ENCODE peak calls at places on chromosomes 1 and 21, in four cellular contexts. J is esophagus muscularis mucosa, P is omental fat pad, U is AG09309. G is an unnamed sample.

GRCh38 chr1:69915347-69915746 is 290.0 kb downstream of the LRRC40 start:
- DNase-seq in J (no peak), U (peak; percentile 5), P (no peak), G (no peak)

GRCh38 chr1:66788231-66788939 is 12.7 kb downstream of the INSL5 start:
- DNase-seq in J (no peak), P (no peak), U (no peak), G (peak; percentile 44)

GRCh38 chr1:151435174-151435573 is 24.1 kb downstream of the POGZ start:
- DNase-seq in J (no peak), P (no peak), U (no peak), G (no peak)

GRCh38 chr1:154837679-154838171 is 32.4 kb downstream of the KCNN3 start:
- DNase-seq in U (no peak), J (peak; percentile 94), P (no peak), G (no peak)

GRCh38 chr1:161998811-161999210 is 24.9 kb downstream of the OLFML2B start:
- DNase-seq in P (no peak), J (no peak), U (no peak), G (no peak)

GRCh38 chr1:9293512-9294439 is 1.1 kb downstream of the SPSB1 start:
- DNase-seq in J (no peak), P (no peak), U (no peak), G (no peak)

GRCh38 chr1:168598963-168599362 is 22.6 kb downstream of the XCL1 start:
- DNase-seq in P (no peak), J (no peak), U (no peak), G (no peak)

GRCh38 chr1:209937996-209938959 is at the start of gene SYT14:
- DNase-seq in P (no peak), U (no peak), J (no peak), G (peak; percentile 29)

GRCh38 chr1:74485622-74486021 is 26.8 kb downstream of the LRRC53 start:
- DNase-seq in J (no peak), U (no peak), P (no peak), G (no peak)

GRCh38 chr1:30977105-30977504 is 68.5 kb upstream of the SDC3 start:
- DNase-seq in U (no peak), P (no peak), J (no peak), G (no peak)

GRCh38 chr1:8302181-8302681 is 15.7 kb upstream of the SLC45A1 start:
- DNase-seq in J (no peak), P (no peak), U (no peak), G (no peak)

GRCh38 chr1:116415200-116415698 is 42.2 kb downstream of the ATP1A1 start:
- DNase-seq in J (peak; percentile 29), P (no peak), U (no peak), G (no peak)

GRCh38 chr1:231596337-231596791 is 30.2 kb upstream of the DISC1 start:
- DNase-seq in J (no peak), P (no peak), U (no peak), G (no peak)

GRCh38 chr1:193431265-193431977 is 245.0 kb upstream of the B3GALT2 start:
- DNase-seq in J (no peak), P (no peak), U (no peak), G (peak; percentile 49)

GRCh38 chr1:219544163-219544846 is 68.6 kb downstream of the ZC3H11B start:
- DNase-seq in U (no peak), P (no peak), J (no peak), G (no peak)

GRCh38 chr1:113929750-113930498 is 800 bp downstream of the HIPK1 start:
- DNase-seq in U (no peak), J (no peak), P (no peak), G (peak; percentile 34)

GRCh38 chr1:2354511-2355407 is 36.6 kb downstream of the MORN1 start:
- DNase-seq in U (no peak), P (no peak), J (no peak), G (no peak)

GRCh38 chr21:31041295-31042079 is 3.2 kb upstream of the KRTAP19-8 start:
- DNase-seq in U (no peak), J (no peak), P (no peak), G (no peak)

GRCh38 chr1:9689971-9690381 is 38.4 kb downstream of the PIK3CD start:
- DNase-seq in U (no peak), P (no peak), J (no peak), G (no peak)

GRCh38 chr1:84224905-84225304 is 76.6 kb upstream of the SAMD13 start:
- DNase-seq in P (no peak), J (no peak), U (no peak), G (no peak)

GRCh38 chr1:81801032-81801833 is 499 bp downstream of the ADGRL2 start:
- DNase-seq in J (peak; percentile 93), U (peak; percentile 80), P (no peak), G (peak; percentile 77)

GRCh38 chr1:240117202-240117769 is 25.6 kb downstream of the FMN2 start:
- DNase-seq in U (no peak), P (no peak), J (no peak), G (no peak)

GRCh38 chr1:54421101-54421504 is 14.9 kb upstream of the SSBP3 start:
- DNase-seq in P (no peak), J (no peak), U (no peak), G (peak; percentile 18)

GRCh38 chr1:183966487-183966886 is 71.0 kb downstream of the COLGALT2 start:
- DNase-seq in P (no peak), J (no peak), U (no peak), G (no peak)

GRCh38 chr1:150596095-150596892 is 16.9 kb upstream of the MCL1 start:
- DNase-seq in U (no peak), J (no peak), P (no peak), G (no peak)

GRCh38 chr1:89407355-89407754 is 43.5 kb downstream of the GBP6 start:
- DNase-seq in P (no peak), U (peak; percentile 4), J (no peak), G (no peak)

GRCh38 chr1:47757226-47757975 is 239.8 kb downstream of the TRABD2B start:
- DNase-seq in U (no peak), J (no peak), P (no peak), G (no peak)

GRCh38 chr1:61056674-61057439 is 25.5 kb upstream of the NFIA start:
- DNase-seq in P (no peak), U (no peak), J (no peak), G (no peak)

GRCh38 chr21:39628380-39628779 is 15.6 kb downstream of the B3GALT5 start:
- DNase-seq in J (peak; percentile 60), U (no peak), P (no peak), G (no peak)

GRCh38 chr1:38899560-38899959 is 18.2 kb upstream of the GJA9 start:
- DNase-seq in U (no peak), J (no peak), P (no peak), G (no peak)

GRCh38 chr1:195738971-195739650 is 869.1 kb downstream of the KCNT2 start:
- DNase-seq in P (no peak), U (no peak), J (no peak), G (no peak)

GRCh38 chr1:236534164-236534651 is 10.4 kb downstream of the LGALS8 start:
- DNase-seq in U (peak; percentile 20), J (no peak), P (no peak), G (no peak)

GRCh38 chr1:55250399-55251075 is 35.4 kb upstream of the USP24 start:
- DNase-seq in J (no peak), U (no peak), P (no peak), G (no peak)

GRCh38 chr1:68916227-68916853 is 419.5 kb upstream of the DEPDC1 start:
- DNase-seq in J (no peak), U (no peak), P (no peak), G (no peak)

GRCh38 chr1:186899577-186899976 is 70.8 kb downstream of the PLA2G4A start:
- DNase-seq in J (no peak), U (no peak), P (no peak), G (no peak)

GRCh38 chr1:91583326-91583755 is 82.7 kb downstream of the CDC7 start:
- DNase-seq in P (no peak), J (peak; percentile 77), U (peak; percentile 73), G (no peak)

GRCh38 chr1:228285661-228286504 is 78.0 kb downstream of the OBSCN start:
- DNase-seq in U (no peak), P (no peak), J (no peak), G (no peak)

GRCh38 chr21:31558839-31559367 is 100.6 kb upstream of the SOD1 start:
- DNase-seq in P (peak; percentile 42), U (peak; percentile 33), J (peak; percentile 94), G (peak; percentile 91)

GRCh38 chr1:200889571-200889970 is 5.1 kb upstream of the INAVA start:
- DNase-seq in P (no peak), U (no peak), J (no peak), G (no peak)
- TF ChIP-seq CTCF in P (no peak), U (no peak), J (no peak), G (no peak)

GRCh38 chr1:179591592-179592580 is at the start of gene TDRD5:
- DNase-seq in J (no peak), U (no peak), P (no peak), G (peak; percentile 69)
- TF ChIP-seq CTCF in J (no peak), U (no peak), P (no peak), G (no peak)

GRCh38 chr1:76868916-76869315 is 1.6 kb downstream of the ST6GALNAC5 start:
- DNase-seq in J (no peak), U (no peak), P (no peak), G (no peak)

GRCh38 chr1:76868154-76868882 is 1.0 kb downstream of the ST6GALNAC5 start:
- DNase-seq in U (no peak), P (no peak), J (no peak), G (no peak)

GRCh38 chr1:76870037-76870436 is 2.8 kb downstream of the ST6GALNAC5 start:
- DNase-seq in U (no peak), J (no peak), P (no peak), G (no peak)

GRCh38 chr1:76872944-76873343 is 5.7 kb downstream of the ST6GALNAC5 start:
- DNase-seq in U (no peak), J (no peak), P (no peak), G (no peak)

GRCh38 chr1:76871355-76871974 is 4.2 kb downstream of the ST6GALNAC5 start:
- DNase-seq in P (no peak), U (no peak), J (no peak), G (no peak)
- TF ChIP-seq CTCF in P (no peak), U (no peak), J (no peak), G (no peak)

GRCh38 chr1:235160965-235161684 is at the start of gene RBM34:
- DNase-seq in U (peak; percentile 55), J (peak; percentile 97), P (peak; percentile 75), G (peak; percentile 96)
- TF ChIP-seq CTCF in U (no peak), J (peak; percentile 31), P (no peak), G (no peak)

GRCh38 chr1:1292851-1293250 is 12.6 kb downstream of the SCNN1D start:
- DNase-seq in J (no peak), U (no peak), P (no peak), G (no peak)
- TF ChIP-seq CTCF in J (no peak), U (no peak), P (no peak), G (no peak)

GRCh38 chr21:27802816-27803475 is 836.1 kb upstream of the ADAMTS5 start:
- DNase-seq in J (no peak), U (no peak), P (no peak), G (peak; percentile 53)
- TF ChIP-seq CTCF in J (peak; percentile 65), U (peak; percentile 68), P (no peak), G (peak; percentile 42)

GRCh38 chr1:3596663-3597598 is 14.4 kb downstream of the MEGF6 start:
- DNase-seq in J (no peak), P (no peak), U (no peak), G (no peak)

GRCh38 chr1:3598522-3599285 is 12.6 kb downstream of the MEGF6 start:
- DNase-seq in U (no peak), J (no peak), P (no peak), G (no peak)

GRCh38 chr1:3599286-3599811 is 12.0 kb downstream of the MEGF6 start:
- DNase-seq in U (no peak), J (no peak), P (no peak), G (no peak)

GRCh38 chr1:3597599-3597964 is 13.7 kb downstream of the MEGF6 start:
- DNase-seq in U (no peak), J (no peak), P (no peak), G (no peak)

GRCh38 chr1:3598051-3598471 is 13.2 kb downstream of the MEGF6 start:
- DNase-seq in J (no peak), U (no peak), P (no peak), G (no peak)
- TF ChIP-seq CTCF in J (no peak), U (no peak), P (no peak), G (no peak)

G was measured in Calu3.